ENCODE peak calls at places on chromosome 14, in seven cellular contexts. F, W, H, N, M, V and D are unnamed samples.

GRCh38 chr14:61051046-61051445 is 70.0 kb downstream of the SLC38A6 start:
- DNase-seq in F (no peak), W (no peak), H (no peak), N (peak), M (no peak), V (peak), D (peak)

GRCh38 chr14:81416981-81417380 is 16.9 kb upstream of the STON2 start:
- DNase-seq in F (no peak), W (no peak), H (no peak), N (no peak), M (no peak), V (no peak), D (no peak)

GRCh38 chr14:75127903-75128595 is 1.2 kb upstream of the NEK9 start:
- DNase-seq in F (no peak), W (no peak), H (no peak), N (no peak), M (no peak), V (no peak), D (no peak)

GRCh38 chr14:79699206-79699605 is 512.1 kb downstream of the DIO2 start:
- DNase-seq in F (no peak), W (no peak), H (no peak), N (no peak), M (no peak), V (no peak), D (no peak)

GRCh38 chr14:87483651-87484260 is 509.2 kb downstream of the GALC start:
- DNase-seq in F (no peak), W (no peak), H (no peak), N (no peak), M (no peak), V (no peak), D (no peak)

GRCh38 chr14:64841121-64841611 is 38.5 kb downstream of the SPTB start:
- DNase-seq in F (no peak), W (no peak), H (no peak), N (no peak), M (no peak), V (peak), D (no peak)

GRCh38 chr14:74954232-74954946 is 1.0 kb downstream of the PGF start:
- DNase-seq in F (no peak), W (no peak), H (no peak), N (no peak), M (no peak), V (no peak), D (no peak)

GRCh38 chr14:33509927-33510535 is 440.8 kb downstream of the EGLN3 start:
- DNase-seq in F (no peak), W (no peak), H (no peak), N (peak), M (no peak), V (no peak), D (no peak)

GRCh38 chr14:36238666-36239363 is 62.3 kb upstream of the PTCSC3 start:
- DNase-seq in F (no peak), W (no peak), H (no peak), N (peak), M (no peak), V (no peak), D (no peak)

GRCh38 chr14:92448786-92449185 is 64.8 kb upstream of the RIN3 start:
- DNase-seq in F (no peak), W (no peak), H (no peak), N (no peak), M (no peak), V (no peak), D (no peak)

GRCh38 chr14:78788467-78789360 is 618.5 kb downstream of the NRXN3 start:
- DNase-seq in F (no peak), W (no peak), H (no peak), N (no peak), M (no peak), V (no peak), D (no peak)

GRCh38 chr14:85399196-85399595 is 130.7 kb upstream of the FLRT2 start:
- DNase-seq in F (no peak), W (no peak), H (no peak), N (no peak), M (no peak), V (no peak), D (no peak)

GRCh38 chr14:101588990-101589389 is 27.7 kb downstream of the DIO3 start:
- DNase-seq in F (no peak), W (no peak), H (no peak), N (no peak), M (no peak), V (no peak), D (peak)

GRCh38 chr14:68285421-68286179 is 466.0 kb downstream of the RAD51B start:
- DNase-seq in F (no peak), W (no peak), H (peak), N (no peak), M (peak), V (no peak), D (no peak)

GRCh38 chr14:72771561-72771960 is 122.3 kb downstream of the DPF3 start:
- DNase-seq in F (no peak), W (no peak), H (no peak), N (no peak), M (no peak), V (no peak), D (no peak)

GRCh38 chr14:23559010-23559920 is 3.2 kb downstream of the THTPA start:
- DNase-seq in F (no peak), W (peak), H (peak), N (no peak), M (peak), V (peak), D (peak)

GRCh38 chr14:81211844-81212243 is 8.9 kb downstream of the GTF2A1 start:
- DNase-seq in F (peak), W (no peak), H (no peak), N (no peak), M (no peak), V (peak), D (no peak)

GRCh38 chr14:78902010-78902623 is 731.9 kb downstream of the NRXN3 start:
- DNase-seq in F (peak), W (no peak), H (no peak), N (peak), M (no peak), V (peak), D (peak)

GRCh38 chr14:102262894-102263462 is 42.0 kb downstream of the MOK start:
- DNase-seq in F (no peak), W (no peak), H (no peak), N (no peak), M (no peak), V (peak), D (peak)

GRCh38 chr14:33737446-33737845 is 213.4 kb downstream of the EGLN3 start:
- DNase-seq in F (no peak), W (no peak), H (no peak), N (peak), M (no peak), V (no peak), D (no peak)

GRCh38 chr14:104392396-104393198 is 187.0 kb upstream of the C14orf180 start:
- DNase-seq in F (peak), W (peak), H (no peak), N (no peak), M (no peak), V (no peak), D (no peak)

GRCh38 chr14:73612339-73613045 is at the start of gene ACOT6:
- DNase-seq in F (peak), W (peak), H (peak), N (peak), M (peak), V (peak), D (peak)

GRCh38 chr14:61512508-61512907 is 182.8 kb upstream of the HIF1A start:
- DNase-seq in F (no peak), W (no peak), H (no peak), N (peak), M (no peak), V (no peak), D (no peak)

GRCh38 chr14:23608454-23608853 is 27.7 kb upstream of the DHRS2 start:
- DNase-seq in F (no peak), W (no peak), H (no peak), N (no peak), M (no peak), V (no peak), D (no peak)

GRCh38 chr14:51564986-51565604 is 86.6 kb upstream of the FRMD6 start:
- DNase-seq in F (no peak), W (no peak), H (no peak), N (no peak), M (no peak), V (no peak), D (no peak)

GRCh38 chr14:103382375-103382774 is 2.8 kb upstream of the MARK3 start:
- DNase-seq in F (no peak), W (no peak), H (no peak), N (no peak), M (no peak), V (no peak), D (no peak)

GRCh38 chr14:68926236-68926635 is 52.9 kb downstream of the ACTN1 start:
- DNase-seq in F (no peak), W (no peak), H (no peak), N (no peak), M (no peak), V (peak), D (no peak)

GRCh38 chr14:78836777-78837176 is 666.6 kb downstream of the NRXN3 start:
- DNase-seq in F (no peak), W (no peak), H (no peak), N (peak), M (no peak), V (peak), D (peak)

GRCh38 chr14:89330236-89331002 is 86.6 kb downstream of the FOXN3 start:
- DNase-seq in F (peak), W (peak), H (no peak), N (peak), M (no peak), V (no peak), D (peak)